ENCODE peak calls at places on chromosomes 5 and 9, in eight cellular contexts. X, I, D, G, M, K, Q and U are unnamed samples.

GRCh38 chr5:173582198-173583092 is 34.0 kb downstream of the BOD1 start:
- DNase-seq in I (peak; percentile 45), X (no peak), G (no peak), M (no peak), K (no peak), Q (no peak), D (no peak), U (no peak)

GRCh38 chr5:135508496-135509005 is 27.2 kb downstream of the NEUROG1 start:
- DNase-seq in Q (no peak), G (no peak), X (peak; percentile 48), K (no peak), M (peak; percentile 77), I (no peak), D (no peak), U (no peak)

GRCh38 chr5:151106509-151106908 is 25.7 kb upstream of the TNIP1 start:
- DNase-seq in K (no peak), G (no peak), Q (no peak), X (no peak), I (no peak), D (no peak), M (no peak), U (no peak)

GRCh38 chr5:105101597-105101996 is 1539.0 kb upstream of the NUDT12 start:
- DNase-seq in Q (no peak), M (no peak), D (no peak), I (no peak), K (no peak), X (no peak), G (no peak), U (no peak)

GRCh38 chr5:171371326-171371725 is 16.3 kb upstream of the NPM1 start:
- DNase-seq in Q (no peak), G (no peak), D (no peak), K (no peak), I (no peak), M (no peak), X (no peak), U (no peak)

GRCh38 chr5:3309538-3309937 is 286.1 kb upstream of the IRX1 start:
- DNase-seq in M (no peak), I (no peak), D (no peak), X (no peak), K (no peak), G (no peak), Q (no peak), U (no peak)

GRCh38 chr9:96777539-96777864 is 385 bp downstream of the ZNF510 start:
- DNase-seq in D (no peak), Q (no peak), I (no peak), G (no peak), K (no peak), X (no peak), M (no peak), U (no peak)

GRCh38 chr9:134725605-134725940 is 84.0 kb downstream of the COL5A1 start:
- DNase-seq in X (no peak), K (no peak), Q (no peak), D (no peak), G (no peak), I (no peak), M (no peak), U (no peak)

GRCh38 chr5:27548415-27548814 is 510.0 kb upstream of the CDH9 start:
- DNase-seq in Q (no peak), X (no peak), G (no peak), M (no peak), D (no peak), I (no peak), K (no peak), U (no peak)

GRCh38 chr5:133360693-133361479 is 251.5 kb downstream of the FSTL4 start:
- DNase-seq in X (peak; percentile 28), M (no peak), G (no peak), K (no peak), D (no peak), Q (no peak), I (no peak), U (no peak)

GRCh38 chr9:110638381-110638954 is 30.1 kb upstream of the MUSK start:
- DNase-seq in I (no peak), M (no peak), G (no peak), D (no peak), Q (no peak), X (no peak), K (no peak), U (no peak)

GRCh38 chr5:54691644-54692043 is 174.1 kb downstream of the SNX18 start:
- DNase-seq in I (no peak), K (no peak), D (no peak), M (no peak), Q (no peak), X (no peak), G (no peak), U (no peak)

GRCh38 chr5:56405536-56405935 is 172.4 kb upstream of the ANKRD55 start:
- DNase-seq in M (no peak), X (no peak), Q (no peak), D (no peak), I (no peak), K (no peak), G (no peak), U (no peak)

GRCh38 chr5:94577466-94578245 is 40.7 kb downstream of the KIAA0825 start:
- DNase-seq in M (no peak), K (no peak), X (no peak), D (no peak), G (no peak), I (no peak), Q (no peak), U (no peak)

GRCh38 chr5:153824909-153825308 is 213.8 kb downstream of the FAM114A2 start:
- DNase-seq in D (no peak), X (no peak), M (no peak), G (no peak), I (no peak), Q (no peak), K (no peak), U (no peak)

GRCh38 chr9:103361906-103362305 is 366.8 kb downstream of the CYLC2 start:
- DNase-seq in K (no peak), X (no peak), I (no peak), G (no peak), Q (no peak), M (no peak), D (no peak), U (no peak)

GRCh38 chr9:91234523-91234922 is 127.2 kb downstream of the AUH start:
- DNase-seq in Q (no peak), K (no peak), X (no peak), G (no peak), I (no peak), D (no peak), M (no peak), U (no peak)

GRCh38 chr9:99489043-99489378 is 266.9 kb downstream of the SEC61B start:
- DNase-seq in I (no peak), Q (no peak), X (no peak), M (no peak), K (no peak), D (no peak), G (no peak), U (no peak)

GRCh38 chr9:71647094-71647591 is 121.2 kb downstream of the CEMIP2 start:
- DNase-seq in G (no peak), Q (no peak), I (no peak), D (no peak), K (no peak), X (no peak), M (no peak), U (no peak)

GRCh38 chr5:134003064-134003956 is 1.5 kb downstream of the VDAC1 start:
- DNase-seq in X (no peak), K (no peak), I (no peak), D (no peak), G (no peak), Q (peak; percentile 11), M (no peak), U (no peak)

GRCh38 chr5:54492196-54492595 is 25.4 kb upstream of the SNX18 start:
- DNase-seq in G (no peak), D (no peak), M (no peak), K (no peak), Q (no peak), X (no peak), I (no peak), U (no peak)

GRCh38 chr9:108775901-108776306 is 79.9 kb downstream of the ACTL7B start:
- DNase-seq in M (no peak), I (no peak), D (no peak), K (no peak), Q (no peak), G (no peak), X (no peak), U (no peak)

GRCh38 chr5:160970605-160971191 is 118.7 kb upstream of the ATP10B start:
- DNase-seq in M (no peak), X (no peak), K (no peak), G (no peak), Q (no peak), D (no peak), I (no peak), U (no peak)

GRCh38 chr5:94043311-94043710 is 301.9 kb upstream of the POU5F2 start:
- DNase-seq in K (no peak), G (no peak), M (no peak), X (no peak), I (no peak), Q (no peak), D (no peak), U (no peak)

GRCh38 chr5:58073246-58073645 is 386.6 kb downstream of the PLK2 start:
- DNase-seq in D (no peak), X (no peak), M (no peak), I (no peak), K (no peak), Q (no peak), G (no peak), U (no peak)

GRCh38 chr9:117359910-117360309 is 54.9 kb downstream of the ASTN2 start:
- DNase-seq in M (no peak), X (no peak), G (no peak), I (no peak), D (no peak), K (no peak), Q (no peak), U (no peak)

GRCh38 chr5:573976-574375 is 38.2 kb upstream of the CEP72 start:
- DNase-seq in D (no peak), I (no peak), G (no peak), K (no peak), X (no peak), M (no peak), Q (no peak), U (no peak)

GRCh38 chr9:85108806-85109205 is 439.3 kb downstream of the NTRK2 start:
- DNase-seq in X (no peak), D (no peak), I (no peak), K (no peak), G (no peak), M (no peak), Q (no peak), U (no peak)

GRCh38 chr5:34586117-34586885 is 69.8 kb upstream of the RAI14 start:
- DNase-seq in G (no peak), X (no peak), I (no peak), M (no peak), K (no peak), D (no peak), Q (no peak), U (no peak)

GRCh38 chr9:109051733-109052132 is 38.4 kb upstream of the CTNNAL1 start:
- DNase-seq in X (no peak), Q (no peak), K (no peak), D (no peak), I (no peak), M (no peak), G (no peak), U (no peak)

GRCh38 chr5:180589771-180590542 is 1.3 kb downstream of the SCGB3A1 start:
- DNase-seq in X (no peak), D (no peak), K (no peak), M (no peak), Q (no peak), I (no peak), G (no peak), U (no peak)